ENCODE peak calls at places on chromosome 9, in eight cellular contexts. U is A549, V is left lung, O is AG04450, T is lower lobe of right lung, P is prostate gland, Q is stomach, A is brain microvascular endothelial cell. X is an unnamed sample.

GRCh38 chr9:136021891-136022681 is 60.9 kb upstream of the UBAC1 start:
- DNase-seq in O (no peak), Q (no peak), V (no peak), P (no peak), A (no peak), U (no peak), T (peak), X (no peak)

GRCh38 chr9:115633099-115633498 is 515.1 kb upstream of the TNC start:
- DNase-seq in A (no peak), Q (no peak), P (no peak), O (no peak), V (no peak), U (no peak), T (no peak), X (peak)

GRCh38 chr9:84343111-84343521 is 2.6 kb upstream of the SLC28A3 start:
- DNase-seq in T (no peak), P (no peak), O (no peak), A (peak), U (no peak), Q (no peak), V (no peak), X (no peak)

GRCh38 chr9:110255417-110256141 is 728 bp downstream of the TXN start:
- DNase-seq in P (peak), V (peak), U (no peak), O (no peak), A (peak), T (peak), Q (peak), X (peak)

GRCh38 chr9:89433826-89434225 is 64.1 kb downstream of the SEMA4D start:
- DNase-seq in Q (no peak), O (peak), P (no peak), U (no peak), V (no peak), A (peak), T (no peak), X (no peak)

GRCh38 chr9:127803507-127804352 is 1.0 kb downstream of the FPGS start:
- DNase-seq in A (no peak), V (peak), O (no peak), P (no peak), T (peak), Q (peak), U (peak), X (no peak)

GRCh38 chr9:98903938-98904560 is 39.7 kb upstream of the COL15A1 start:
- DNase-seq in O (no peak), P (no peak), V (no peak), A (no peak), T (no peak), Q (no peak), U (no peak), X (no peak)

GRCh38 chr9:114089206-114089840 is 9.8 kb downstream of the KIF12 start:
- DNase-seq in P (no peak), A (no peak), V (no peak), T (no peak), U (no peak), Q (no peak), O (no peak), X (no peak)

GRCh38 chr9:88808019-88808656 is 183.1 kb upstream of the S1PR3 start:
- DNase-seq in O (no peak), T (no peak), V (no peak), P (no peak), Q (no peak), U (no peak), A (no peak), X (no peak)

GRCh38 chr9:129803679-129804065 is 688 bp downstream of the TOR1B start:
- DNase-seq in U (no peak), O (no peak), Q (no peak), V (no peak), P (no peak), T (no peak), A (no peak), X (no peak)

GRCh38 chr9:1100945-1101344 is 50.8 kb downstream of the DMRT2 start:
- DNase-seq in O (no peak), V (peak), T (no peak), Q (peak), P (peak), U (no peak), A (peak), X (no peak)

GRCh38 chr9:88460583-88461332 is 72.5 kb downstream of the SPIN1 start:
- DNase-seq in O (no peak), T (no peak), Q (no peak), A (no peak), U (no peak), V (no peak), P (no peak), X (no peak)

GRCh38 chr9:131475956-131476776 is 26.6 kb upstream of the POMT1 start:
- DNase-seq in V (peak), A (no peak), Q (no peak), O (no peak), U (no peak), T (no peak), P (no peak), X (no peak)

GRCh38 chr9:100066539-100066938 is 32.3 kb downstream of the ERP44 start:
- DNase-seq in A (peak), P (no peak), U (no peak), Q (no peak), O (no peak), T (no peak), V (no peak), X (no peak)

GRCh38 chr9:133576591-133577462 is 32.4 kb downstream of the FAM163B start:
- DNase-seq in T (no peak), P (no peak), A (peak), O (no peak), U (no peak), Q (no peak), V (peak), X (no peak)

GRCh38 chr9:113879906-113880305 is 3.8 kb downstream of the ZNF618 start:
- DNase-seq in O (peak), A (peak), V (no peak), U (no peak), T (no peak), P (no peak), Q (no peak), X (no peak)

GRCh38 chr9:7075154-7075553 is 317.4 kb downstream of the KDM4C start:
- DNase-seq in U (no peak), T (no peak), Q (no peak), O (no peak), A (no peak), P (no peak), V (no peak), X (no peak)

GRCh38 chr9:7083192-7083591 is 325.4 kb downstream of the KDM4C start:
- DNase-seq in A (no peak), O (no peak), V (no peak), U (no peak), T (no peak), Q (no peak), P (no peak), X (no peak)

GRCh38 chr9:7073679-7074078 is 315.9 kb downstream of the KDM4C start:
- DNase-seq in V (no peak), O (no peak), Q (no peak), A (no peak), T (no peak), U (no peak), P (no peak), X (no peak)

GRCh38 chr9:7081065-7081600 is 323.4 kb downstream of the KDM4C start:
- DNase-seq in U (no peak), O (no peak), P (no peak), Q (no peak), A (no peak), T (no peak), V (no peak), X (no peak)

DNA sequence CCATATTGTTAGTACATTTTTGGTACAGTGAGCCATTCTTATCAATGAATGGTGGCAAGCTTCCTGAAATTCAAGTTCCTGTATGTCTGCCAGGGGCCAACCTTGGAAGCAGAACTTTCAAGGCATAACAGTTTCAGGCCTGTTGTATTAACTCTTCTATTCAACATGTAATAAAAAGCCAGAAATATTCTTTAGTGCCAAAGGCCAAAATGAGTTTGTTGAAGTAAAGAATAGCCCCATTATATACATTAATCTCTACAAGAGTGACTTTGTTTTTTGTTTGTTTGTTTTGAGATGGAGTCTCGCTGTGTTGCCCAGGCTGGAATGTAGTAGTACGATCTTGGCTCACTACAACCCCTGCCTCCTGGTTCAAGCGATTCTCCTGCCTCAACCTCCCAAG is 321.3 kb downstream of the KDM4C start:
- DNase-seq in V (no peak), P (no peak), A (no peak), U (no peak), Q (no peak), T (no peak), O (no peak), X (no peak)
- TF ChIP-seq CTCF in V (no peak), P (no peak), A (no peak), U (no peak), Q (no peak), T (no peak), O (no peak), X (no peak)

GRCh38 chr9:6911901-6912650 is 154.3 kb downstream of the KDM4C start:
- DNase-seq in T (no peak), P (no peak), U (no peak), Q (no peak), V (no peak), O (no peak), A (no peak), X (no peak)

GRCh38 chr9:6909186-6909585 is 151.4 kb downstream of the KDM4C start:
- DNase-seq in V (no peak), O (no peak), Q (no peak), U (no peak), T (no peak), A (no peak), P (no peak), X (no peak)

GRCh38 chr9:6910497-6910896 is 152.7 kb downstream of the KDM4C start:
- DNase-seq in U (no peak), Q (no peak), V (no peak), P (no peak), T (no peak), O (no peak), A (no peak), X (no peak)

GRCh38 chr9:6907772-6908381 is 150.1 kb downstream of the KDM4C start:
- DNase-seq in T (no peak), O (peak), Q (no peak), P (no peak), U (peak), A (peak), V (no peak), X (peak)

DNA sequence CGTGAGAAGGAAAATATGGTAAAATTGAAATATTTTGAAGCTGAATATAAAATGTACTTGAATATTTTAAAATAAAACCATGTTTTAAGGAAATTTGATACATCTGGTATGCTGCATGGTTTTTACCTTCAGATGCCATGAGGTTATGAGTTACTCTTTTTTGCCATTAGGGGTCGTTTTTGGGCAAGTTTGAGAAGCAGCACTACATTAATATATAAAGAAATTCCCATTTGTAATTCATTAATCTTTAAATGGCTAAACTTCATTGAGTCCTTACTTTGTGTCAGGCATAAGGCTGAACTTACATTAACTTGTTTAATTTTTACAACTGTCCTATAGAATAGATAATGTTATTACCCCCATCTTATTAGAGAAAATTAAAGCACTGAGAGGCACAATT is 152.3 kb downstream of the KDM4C start:
- DNase-seq in Q (no peak), T (no peak), P (no peak), A (no peak), O (no peak), V (no peak), U (peak), X (no peak)
- TF ChIP-seq CTCF in Q (no peak), T (peak), P (no peak), A (peak), O (peak), V (peak), U (peak), X (peak)

GRCh38 chr9:95696701-95697100 is 178.8 kb upstream of the ERCC6L2 start:
- DNase-seq in V (no peak), T (no peak), P (no peak), A (no peak), O (no peak), U (no peak), Q (no peak), X (no peak)
- TF ChIP-seq CTCF in V (no peak), T (no peak), P (no peak), A (no peak), O (no peak), U (no peak), Q (no peak), X (no peak)

DNA sequence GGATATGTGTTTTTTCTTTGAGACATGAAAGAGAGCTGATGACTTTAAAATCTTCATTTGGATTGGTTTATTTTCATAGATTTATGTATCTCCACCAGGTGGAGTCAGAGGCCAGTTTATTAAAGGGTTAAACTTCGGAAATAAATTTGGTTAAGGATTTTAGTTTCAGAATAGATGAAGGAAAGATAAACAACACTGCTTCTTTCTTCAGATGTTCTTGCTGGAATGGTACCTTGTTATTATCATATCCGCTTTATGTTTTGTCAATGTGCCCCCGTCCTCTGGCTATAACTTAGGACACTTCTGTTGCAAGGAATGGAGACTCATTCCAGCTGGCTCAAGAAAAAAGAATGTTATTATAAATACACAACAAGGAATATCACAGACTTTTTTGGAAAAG is 81.2 kb downstream of the ALDH1A1 start:
- DNase-seq in V (no peak), P (no peak), T (no peak), U (no peak), A (no peak), O (no peak), Q (no peak), X (no peak)
- TF ChIP-seq CTCF in V (peak), P (peak), T (peak), U (peak), A (peak), O (peak), Q (peak), X (peak)

GRCh38 chr9:112743216-112743835 is 7.2 kb upstream of the SNX30 start:
- DNase-seq in P (no peak), T (no peak), A (no peak), O (no peak), U (no peak), Q (no peak), V (no peak), X (no peak)
- TF ChIP-seq CTCF in P (no peak), T (no peak), A (peak), O (peak), U (no peak), Q (no peak), V (no peak), X (peak)

DNA sequence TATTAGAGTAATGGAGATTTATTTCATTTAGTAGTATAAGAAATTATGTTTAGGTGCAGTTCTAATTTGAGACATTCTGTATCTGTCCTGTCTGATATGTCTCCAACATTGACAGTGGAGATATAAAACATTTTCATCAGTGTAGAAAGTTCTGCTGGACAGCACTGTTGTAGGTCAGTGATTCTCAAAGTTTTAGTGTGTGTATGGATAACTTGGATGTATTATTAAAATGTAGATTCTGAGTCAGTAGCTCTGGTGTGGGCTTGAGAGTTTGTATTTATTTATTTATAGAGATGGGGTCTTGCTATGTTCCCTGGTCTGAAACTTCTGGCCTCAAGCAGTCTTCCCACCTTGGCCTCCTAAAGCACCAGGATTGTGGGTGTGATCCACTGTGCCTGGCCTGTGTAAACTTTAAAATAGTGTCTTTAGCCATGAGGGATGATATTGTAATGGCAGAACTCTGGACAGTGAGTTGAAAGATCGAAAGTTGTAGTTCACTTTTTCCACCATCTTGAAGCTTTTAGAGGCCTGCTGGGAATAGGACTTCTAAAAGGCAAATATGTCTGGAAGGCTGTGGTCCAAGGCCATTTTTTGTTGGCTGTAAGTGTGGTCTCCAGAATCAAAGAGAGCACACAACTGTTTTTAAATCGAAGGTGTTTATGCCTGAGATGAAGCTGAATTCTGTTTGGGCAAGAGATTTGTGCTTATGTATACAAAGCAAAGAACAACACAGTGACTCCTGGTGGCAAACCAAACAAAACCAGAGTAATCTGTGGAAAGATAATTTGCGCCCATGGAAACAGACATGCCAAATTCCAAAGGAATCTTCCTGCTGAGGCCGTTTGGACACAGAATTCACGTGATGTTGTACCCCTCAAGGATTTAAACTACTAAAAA is 12.4 kb downstream of the UBAP1 start:
- DNase-seq in P (no peak), A (no peak), O (no peak), Q (no peak), U (peak), V (no peak), T (no peak), X (peak)
- TF ChIP-seq CTCF in P (no peak), A (peak), O (peak), Q (peak), U (peak), V (no peak), T (peak), X (peak)

GRCh38 chr9:93826209-93826608 is 128.9 kb downstream of the BARX1 start:
- DNase-seq in Q (no peak), A (no peak), O (no peak), U (no peak), V (peak), P (no peak), T (peak), X (no peak)
- TF ChIP-seq CTCF in Q (no peak), A (peak), O (no peak), U (peak), V (no peak), P (no peak), T (peak), X (peak)

GRCh38 chr9:7273575-7273974 is 515.8 kb downstream of the KDM4C start:
- DNase-seq in V (no peak), A (no peak), U (no peak), Q (no peak), O (peak), P (no peak), T (no peak), X (no peak)
- TF ChIP-seq CTCF in V (peak), A (peak), U (peak), Q (peak), O (peak), P (peak), T (peak), X (peak)

X was measured in astrocyte of the cerebellum.